ENCODE peak calls at places on chromosome 22, in eight cellular contexts. Q is H1, R is psoas muscle, P is ascending aorta, H is MM.1S, K is heart right ventricle, V is GM23248, I is tibial nerve. X is an unnamed sample. For H3K27me3, the result is how much of the 10 kb centered on the place peaks cover.

GRCh38 chr22:43512279-43512678 is 100.5 kb downstream of the MPPED1 start:
- DNase-seq in H (no peak), R (no peak), Q (no peak), I (no peak), K (no peak), P (no peak), V (no peak), X (no peak)

GRCh38 chr22:36374603-36375024 is 13.2 kb downstream of the MYH9 start:
- DNase-seq in Q (no peak), P (no peak), I (no peak), H (no peak), K (no peak), R (no peak), V (peak), X (no peak)

GRCh38 chr22:46674367-46674781 is 54.2 kb downstream of the GRAMD4 start:
- DNase-seq in P (peak), K (peak), Q (no peak), I (no peak), H (no peak), R (peak), V (no peak), X (no peak)

GRCh38 chr22:20153945-20154344 is 3.1 kb upstream of the CCDC188 start:
- DNase-seq in V (peak), I (no peak), P (no peak), H (no peak), R (no peak), Q (no peak), K (no peak), X (no peak)

GRCh38 chr22:45240137-45240809 is 421 bp downstream of the KIAA0930 start:
- DNase-seq in V (peak), P (no peak), I (no peak), K (peak), H (no peak), Q (no peak), R (peak), X (no peak)

GRCh38 chr22:45531944-45532631 is 29.4 kb downstream of the FBLN1 start:
- DNase-seq in Q (no peak), V (no peak), R (no peak), H (no peak), P (no peak), K (no peak), I (no peak), X (no peak)

GRCh38 chr22:35368386-35368785 is 12.5 kb upstream of the HMOX1 start:
- DNase-seq in V (no peak), K (no peak), P (no peak), Q (no peak), H (no peak), R (no peak), I (no peak), X (no peak)

GRCh38 chr22:32206774-32207758 is 2.2 kb upstream of the RFPL2 start:
- DNase-seq in Q (no peak), H (peak), P (no peak), I (no peak), R (no peak), V (peak), K (no peak), X (no peak)

GRCh38 chr22:24148586-24148985 is 32.7 kb upstream of the SUSD2 start:
- DNase-seq in K (no peak), Q (no peak), H (no peak), R (no peak), P (no peak), V (no peak), I (no peak), X (no peak)

GRCh38 chr22:45582236-45582954 is 79.7 kb downstream of the FBLN1 start:
- DNase-seq in K (no peak), Q (no peak), R (peak), V (no peak), I (no peak), H (no peak), P (no peak), X (no peak)

GRCh38 chr22:30664798-30665197 is 2.9 kb downstream of the DUSP18 start:
- DNase-seq in V (no peak), R (no peak), I (no peak), Q (no peak), K (no peak), P (no peak), H (no peak), X (no peak)

GRCh38 chr22:24164243-24164642 is 17.0 kb upstream of the SUSD2 start:
- DNase-seq in P (no peak), K (no peak), R (no peak), V (no peak), I (no peak), Q (no peak), H (no peak), X (peak)

GRCh38 chr22:46828323-46829139 is 66.1 kb downstream of the TBC1D22A start:
- DNase-seq in I (no peak), H (no peak), Q (no peak), K (no peak), P (no peak), R (no peak), V (no peak), X (no peak)

DNA sequence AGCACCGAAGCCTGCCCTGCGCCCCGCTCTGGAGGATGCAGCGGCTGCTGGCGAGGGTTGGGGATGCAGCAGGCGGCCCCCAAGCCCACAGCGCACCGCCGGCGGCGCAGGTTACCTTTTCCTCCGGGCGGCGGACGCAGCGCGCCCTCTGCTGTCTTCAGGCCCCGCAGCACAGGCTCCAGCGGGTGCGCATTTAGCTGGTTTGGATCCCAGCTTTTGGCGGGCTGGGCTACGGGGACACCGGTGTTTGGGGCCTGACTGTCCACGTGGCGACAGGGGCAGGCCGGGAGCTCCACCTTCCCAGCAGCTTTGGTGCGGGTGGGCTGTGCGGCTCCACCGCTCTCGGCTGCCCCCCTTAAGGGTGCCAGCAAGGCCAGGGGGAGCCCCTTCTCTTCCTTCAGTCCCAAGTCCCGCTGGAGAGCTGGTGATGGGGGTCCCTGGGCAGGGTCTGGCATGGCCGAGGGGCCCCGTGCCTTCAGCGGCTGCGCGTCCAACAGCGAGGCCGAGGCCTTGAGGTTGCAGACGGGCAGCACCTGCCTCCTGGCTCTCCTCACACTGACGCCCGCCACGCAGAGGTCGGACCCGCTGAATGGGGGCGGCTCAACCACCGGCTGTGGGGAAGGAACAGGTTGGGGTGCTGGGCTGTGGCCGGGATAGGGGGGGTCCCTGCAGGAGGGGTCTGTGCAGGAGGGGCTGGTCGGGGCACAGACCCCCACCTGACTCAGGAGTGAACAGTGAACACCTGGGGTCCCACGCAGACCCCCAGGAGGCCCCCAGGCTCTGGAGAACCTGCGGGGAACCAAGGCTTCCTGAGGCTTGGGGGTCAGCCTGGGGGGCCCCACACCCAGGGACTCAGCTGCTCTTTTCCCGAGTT is 18.0 kb upstream of the IL17REL start:
- DNase-seq in I (peak), R (peak), P (no peak), K (peak), V (peak), Q (peak), H (peak), X (peak)
- H3K4me3 ChIP-seq in I (no peak), R (no peak), P (no peak), K (no peak), V (no peak), Q (no peak), H (no peak), X (no peak)

GRCh38 chr22:49023879-49024774 is 803.5 kb downstream of the BRD1 start:
- DNase-seq in V (no peak), I (no peak), Q (no peak), H (no peak), P (no peak), K (no peak), R (peak), X (no peak)
- H3K27me3 ChIP-seq in V (under half), I (under half), Q (under half), H (half or more), P (under half), K (under half), R (under half), X (under half)

GRCh38 chr22:39901519-39902146 is 749 bp downstream of the GRAP2 start:
- DNase-seq in P (no peak), Q (no peak), H (no peak), I (no peak), V (no peak), R (no peak), K (no peak), X (no peak)
- H3K4me3 ChIP-seq in P (no peak), Q (no peak), H (no peak), I (no peak), V (no peak), R (no peak), K (no peak), X (no peak)

DNA sequence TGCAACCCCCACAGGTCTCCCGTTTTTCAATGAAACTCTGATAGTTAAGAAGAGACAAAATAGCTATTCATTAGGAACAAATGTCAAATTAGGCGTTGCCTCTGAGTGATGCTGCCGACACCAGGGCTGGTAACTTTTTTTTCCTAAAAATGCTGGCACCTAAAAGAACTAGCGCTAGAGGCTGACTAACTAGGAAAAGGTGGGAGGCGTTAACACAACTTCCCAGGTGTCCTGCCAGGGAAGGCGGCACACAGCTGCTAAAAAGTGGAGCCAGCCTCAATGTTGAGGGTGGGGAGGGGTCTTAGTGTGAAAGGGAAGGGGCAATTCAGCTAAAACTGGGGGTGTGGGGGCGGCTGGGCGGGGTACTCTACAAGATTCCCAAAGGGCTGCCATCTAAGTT is 5.4 kb downstream of the MN1 start:
- DNase-seq in K (no peak), I (no peak), H (no peak), R (no peak), P (no peak), Q (no peak), V (peak), X (no peak)
- H3K27me3 ChIP-seq in K (under half), I (under half), H (under half), R (under half), P (under half), Q (half or more), V (under half), X (under half)